ENCODE peak calls at places on chromosome 18, in ten cellular contexts. One of them, this sample, is unnamed.

GRCh38 chr18:78722391-78722790 is 257.2 kb upstream of the SALL3 start:
- DNase-seq in ovary: no peak
- DNase-seq in Peyer's patch: no peak
- DNase-seq in IMR-90: no peak
- DNase-seq in heart right ventricle: no peak
- DNase-seq in kidney epithelial cell: no peak
- DNase-seq in upper lobe of left lung: no peak
- DNase-seq in MM.1S: no peak
- DNase-seq in A673: no peak
- DNase-seq in colonic mucosa: no peak
- DNase-seq in this sample: peak; percentile 2

GRCh38 chr18:70931942-70932814 is 643.3 kb downstream of the SOCS6 start:
- DNase-seq in upper lobe of left lung: no peak
- DNase-seq in ovary: no peak
- DNase-seq in heart right ventricle: no peak
- DNase-seq in IMR-90: peak; percentile 17
- DNase-seq in kidney epithelial cell: peak; percentile 4
- DNase-seq in Peyer's patch: no peak
- DNase-seq in colonic mucosa: no peak
- DNase-seq in MM.1S: peak; percentile 72
- DNase-seq in A673: peak; percentile 76
- DNase-seq in this sample: no peak

GRCh38 chr18:47968006-47968676 is 37.7 kb upstream of the SMAD2 start:
- DNase-seq in ovary: no peak
- DNase-seq in heart right ventricle: no peak
- DNase-seq in colonic mucosa: no peak
- DNase-seq in kidney epithelial cell: peak; percentile 32
- DNase-seq in MM.1S: no peak
- DNase-seq in IMR-90: no peak
- DNase-seq in A673: no peak
- DNase-seq in upper lobe of left lung: no peak
- DNase-seq in Peyer's patch: no peak
- DNase-seq in this sample: no peak

GRCh38 chr18:79438089-79438488 is 42.4 kb downstream of the NFATC1 start:
- DNase-seq in MM.1S: no peak
- DNase-seq in IMR-90: no peak
- DNase-seq in kidney epithelial cell: no peak
- DNase-seq in A673: no peak
- DNase-seq in ovary: no peak
- DNase-seq in heart right ventricle: no peak
- DNase-seq in colonic mucosa: no peak
- DNase-seq in Peyer's patch: no peak
- DNase-seq in upper lobe of left lung: peak; percentile 68
- DNase-seq in this sample: no peak

GRCh38 chr18:58129019-58129374 is 85.0 kb downstream of the NEDD4L start:
- DNase-seq in colonic mucosa: peak; percentile 67
- DNase-seq in ovary: no peak
- DNase-seq in A673: no peak
- DNase-seq in Peyer's patch: peak; percentile 57
- DNase-seq in IMR-90: no peak
- DNase-seq in heart right ventricle: no peak
- DNase-seq in kidney epithelial cell: no peak
- DNase-seq in MM.1S: no peak
- DNase-seq in upper lobe of left lung: no peak
- DNase-seq in this sample: no peak

GRCh38 chr18:70322928-70323327 is 34.1 kb downstream of the SOCS6 start:
- DNase-seq in kidney epithelial cell: peak; percentile 65
- DNase-seq in MM.1S: no peak
- DNase-seq in heart right ventricle: no peak
- DNase-seq in colonic mucosa: no peak
- DNase-seq in A673: peak; percentile 5
- DNase-seq in Peyer's patch: no peak
- DNase-seq in ovary: no peak
- DNase-seq in upper lobe of left lung: no peak
- DNase-seq in IMR-90: peak; percentile 65
- DNase-seq in this sample: no peak

GRCh38 chr18:53887447-53887846 is 337.0 kb downstream of the MBD2 start:
- DNase-seq in IMR-90: no peak
- DNase-seq in heart right ventricle: no peak
- DNase-seq in A673: no peak
- DNase-seq in Peyer's patch: no peak
- DNase-seq in ovary: no peak
- DNase-seq in upper lobe of left lung: no peak
- DNase-seq in MM.1S: no peak
- DNase-seq in colonic mucosa: no peak
- DNase-seq in kidney epithelial cell: no peak
- DNase-seq in this sample: no peak

GRCh38 chr18:5058768-5059539 is 138.1 kb downstream of the AKAIN1 start:
- DNase-seq in MM.1S: no peak
- DNase-seq in ovary: no peak
- DNase-seq in IMR-90: no peak
- DNase-seq in heart right ventricle: no peak
- DNase-seq in Peyer's patch: no peak
- DNase-seq in kidney epithelial cell: no peak
- DNase-seq in colonic mucosa: no peak
- DNase-seq in upper lobe of left lung: no peak
- DNase-seq in A673: peak; percentile 17
- DNase-seq in this sample: no peak

GRCh38 chr18:12056034-12056883 is 37.4 kb upstream of the ANKRD62 start:
- DNase-seq in A673: no peak
- DNase-seq in Peyer's patch: peak; percentile 39
- DNase-seq in IMR-90: no peak
- DNase-seq in upper lobe of left lung: no peak
- DNase-seq in kidney epithelial cell: no peak
- DNase-seq in colonic mucosa: no peak
- DNase-seq in heart right ventricle: no peak
- DNase-seq in MM.1S: no peak
- DNase-seq in ovary: no peak
- DNase-seq in this sample: no peak

GRCh38 chr18:36600548-36600947 is 228.3 kb downstream of the TPGS2 start:
- DNase-seq in heart right ventricle: no peak
- DNase-seq in Peyer's patch: no peak
- DNase-seq in MM.1S: no peak
- DNase-seq in ovary: peak; percentile 25
- DNase-seq in upper lobe of left lung: no peak
- DNase-seq in colonic mucosa: no peak
- DNase-seq in A673: no peak
- DNase-seq in kidney epithelial cell: no peak
- DNase-seq in IMR-90: no peak
- DNase-seq in this sample: no peak

GRCh38 chr18:77970814-77971213 is 721.2 kb downstream of the GALR1 start:
- DNase-seq in upper lobe of left lung: no peak
- DNase-seq in ovary: no peak
- DNase-seq in MM.1S: no peak
- DNase-seq in IMR-90: no peak
- DNase-seq in Peyer's patch: no peak
- DNase-seq in heart right ventricle: no peak
- DNase-seq in kidney epithelial cell: no peak
- DNase-seq in colonic mucosa: no peak
- DNase-seq in A673: no peak
- DNase-seq in this sample: no peak

GRCh38 chr18:78571831-78572347 is 407.7 kb upstream of the SALL3 start:
- DNase-seq in IMR-90: no peak
- DNase-seq in upper lobe of left lung: peak; percentile 68
- DNase-seq in MM.1S: no peak
- DNase-seq in heart right ventricle: no peak
- DNase-seq in Peyer's patch: no peak
- DNase-seq in A673: no peak
- DNase-seq in colonic mucosa: no peak
- DNase-seq in kidney epithelial cell: no peak
- DNase-seq in ovary: no peak
- DNase-seq in this sample: no peak

GRCh38 chr18:22253676-22254075 is 84.3 kb downstream of the GATA6 start:
- DNase-seq in MM.1S: no peak
- DNase-seq in colonic mucosa: no peak
- DNase-seq in kidney epithelial cell: no peak
- DNase-seq in heart right ventricle: no peak
- DNase-seq in ovary: no peak
- DNase-seq in Peyer's patch: no peak
- DNase-seq in A673: no peak
- DNase-seq in IMR-90: no peak
- DNase-seq in upper lobe of left lung: peak; percentile 35
- DNase-seq in this sample: no peak

GRCh38 chr18:32911660-32912284 is 138.9 kb upstream of the KLHL14 start:
- DNase-seq in colonic mucosa: no peak
- DNase-seq in Peyer's patch: no peak
- DNase-seq in A673: no peak
- DNase-seq in kidney epithelial cell: no peak
- DNase-seq in ovary: no peak
- DNase-seq in upper lobe of left lung: no peak
- DNase-seq in IMR-90: peak; percentile 4
- DNase-seq in MM.1S: no peak
- DNase-seq in heart right ventricle: no peak
- DNase-seq in this sample: no peak

GRCh38 chr18:76480913-76481312 is 14.1 kb downstream of the ZNF516 start:
- DNase-seq in colonic mucosa: no peak
- DNase-seq in heart right ventricle: no peak
- DNase-seq in Peyer's patch: no peak
- DNase-seq in ovary: no peak
- DNase-seq in A673: no peak
- DNase-seq in upper lobe of left lung: no peak
- DNase-seq in MM.1S: no peak
- DNase-seq in kidney epithelial cell: no peak
- DNase-seq in IMR-90: no peak
- DNase-seq in this sample: no peak
- TF ChIP-seq CTCF in colonic mucosa: no peak
- TF ChIP-seq CTCF in heart right ventricle: no peak
- TF ChIP-seq CTCF in Peyer's patch: no peak
- TF ChIP-seq CTCF in ovary: no peak
- TF ChIP-seq CTCF in A673: peak; percentile 23
- TF ChIP-seq CTCF in upper lobe of left lung: no peak
- TF ChIP-seq CTCF in MM.1S: peak; percentile 6
- TF ChIP-seq CTCF in kidney epithelial cell: peak; percentile 13
- TF ChIP-seq CTCF in IMR-90: no peak
- TF ChIP-seq CTCF in this sample: no peak

DNA sequence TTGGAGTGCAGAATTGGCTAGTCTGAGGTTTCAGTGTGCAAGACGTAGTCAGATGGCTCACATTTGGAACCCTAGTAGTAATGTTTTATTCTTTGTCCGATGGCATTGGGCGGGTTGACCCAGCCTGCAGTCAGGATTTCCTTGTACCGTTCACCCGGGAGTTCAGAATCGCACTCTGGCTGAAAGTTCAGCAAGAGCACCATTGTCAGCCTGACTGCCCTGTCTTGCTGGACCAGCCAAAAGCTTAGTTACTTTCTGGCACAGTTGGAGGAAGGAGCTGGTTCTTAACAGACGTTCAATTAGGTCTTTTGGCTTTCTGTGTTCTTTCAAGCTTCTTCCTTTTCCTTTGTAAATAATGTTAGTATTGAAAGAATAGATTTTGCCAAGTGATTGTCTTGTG is 18.6 kb downstream of the RMC1 start:
- DNase-seq in ovary: no peak
- DNase-seq in MM.1S: no peak
- DNase-seq in Peyer's patch: no peak
- DNase-seq in A673: no peak
- DNase-seq in kidney epithelial cell: no peak
- DNase-seq in IMR-90: no peak
- DNase-seq in colonic mucosa: no peak
- DNase-seq in upper lobe of left lung: no peak
- DNase-seq in heart right ventricle: no peak
- DNase-seq in this sample: no peak
- H3K36me3 ChIP-seq in ovary: no peaks in the 10 kb centered on the region
- H3K36me3 ChIP-seq in MM.1S: no peaks in the 10 kb centered on the region
- H3K36me3 ChIP-seq in Peyer's patch: no peaks in the 10 kb centered on the region
- H3K36me3 ChIP-seq in A673: peaks cover 53% of the 10 kb centered on the region
- H3K36me3 ChIP-seq in kidney epithelial cell: peaks cover 1% of the 10 kb centered on the region
- H3K36me3 ChIP-seq in IMR-90: peaks cover 56% of the 10 kb centered on the region
- H3K36me3 ChIP-seq in colonic mucosa: peaks cover 13% of the 10 kb centered on the region
- H3K36me3 ChIP-seq in upper lobe of left lung: peaks cover 86% of the 10 kb centered on the region
- H3K36me3 ChIP-seq in heart right ventricle: peaks cover 4% of the 10 kb centered on the region
- H3K36me3 ChIP-seq in this sample: peaks cover 98% of the 10 kb centered on the region

GRCh38 chr18:75365230-75365629 is 62.3 kb downstream of the SMIM21 start:
- DNase-seq in MM.1S: no peak
- DNase-seq in heart right ventricle: no peak
- DNase-seq in A673: no peak
- DNase-seq in upper lobe of left lung: no peak
- DNase-seq in kidney epithelial cell: no peak
- DNase-seq in ovary: no peak
- DNase-seq in colonic mucosa: no peak
- DNase-seq in Peyer's patch: no peak
- DNase-seq in IMR-90: no peak
- DNase-seq in this sample: no peak

GRCh38 chr18:75363446-75364225 is 63.9 kb downstream of the SMIM21 start:
- DNase-seq in ovary: no peak
- DNase-seq in upper lobe of left lung: no peak
- DNase-seq in Peyer's patch: no peak
- DNase-seq in colonic mucosa: no peak
- DNase-seq in kidney epithelial cell: no peak
- DNase-seq in IMR-90: no peak
- DNase-seq in MM.1S: no peak
- DNase-seq in A673: no peak
- DNase-seq in heart right ventricle: no peak
- DNase-seq in this sample: no peak

GRCh38 chr18:75364512-75364911 is 63.0 kb downstream of the SMIM21 start:
- DNase-seq in IMR-90: peak; percentile 4
- DNase-seq in ovary: no peak
- DNase-seq in A673: no peak
- DNase-seq in upper lobe of left lung: no peak
- DNase-seq in MM.1S: no peak
- DNase-seq in heart right ventricle: no peak
- DNase-seq in kidney epithelial cell: no peak
- DNase-seq in colonic mucosa: no peak
- DNase-seq in Peyer's patch: no peak
- DNase-seq in this sample: no peak

GRCh38 chr18:75369026-75369425 is 58.5 kb downstream of the SMIM21 start:
- DNase-seq in heart right ventricle: no peak
- DNase-seq in kidney epithelial cell: no peak
- DNase-seq in MM.1S: no peak
- DNase-seq in A673: no peak
- DNase-seq in IMR-90: no peak
- DNase-seq in upper lobe of left lung: peak; percentile 58
- DNase-seq in Peyer's patch: no peak
- DNase-seq in ovary: no peak
- DNase-seq in colonic mucosa: no peak
- DNase-seq in this sample: no peak

DNA sequence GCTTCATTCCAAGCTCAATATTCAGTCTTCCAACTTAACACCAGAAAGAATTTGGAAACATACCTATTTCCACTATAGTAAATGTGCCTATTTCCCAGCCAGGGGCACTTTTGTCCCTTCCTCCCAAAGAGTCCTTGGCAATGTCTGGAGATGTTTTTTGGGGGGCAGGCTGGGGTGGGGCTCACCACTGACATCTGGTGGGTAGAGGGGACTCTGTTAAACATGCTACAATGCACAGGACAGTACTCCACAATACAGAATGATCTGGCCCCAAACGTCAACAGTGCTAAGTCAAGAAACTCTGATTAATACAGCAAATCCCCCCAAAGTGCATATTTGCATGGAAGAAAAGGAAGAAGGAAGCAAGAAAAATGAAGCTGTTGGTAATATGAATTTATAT is 61.7 kb downstream of the SMIM21 start:
- DNase-seq in Peyer's patch: no peak
- DNase-seq in MM.1S: no peak
- DNase-seq in heart right ventricle: no peak
- DNase-seq in upper lobe of left lung: no peak
- DNase-seq in kidney epithelial cell: no peak
- DNase-seq in IMR-90: no peak
- DNase-seq in ovary: no peak
- DNase-seq in A673: no peak
- DNase-seq in colonic mucosa: no peak
- DNase-seq in this sample: no peak
- TF ChIP-seq CTCF in Peyer's patch: peak; percentile 23
- TF ChIP-seq CTCF in MM.1S: no peak
- TF ChIP-seq CTCF in heart right ventricle: no peak
- TF ChIP-seq CTCF in upper lobe of left lung: no peak
- TF ChIP-seq CTCF in kidney epithelial cell: no peak
- TF ChIP-seq CTCF in IMR-90: no peak
- TF ChIP-seq CTCF in ovary: no peak
- TF ChIP-seq CTCF in A673: no peak
- TF ChIP-seq CTCF in colonic mucosa: no peak
- TF ChIP-seq CTCF in this sample: no peak

GRCh38 chr18:6609882-6610281 is 119.6 kb upstream of the ARHGAP28 start:
- DNase-seq in ovary: no peak
- DNase-seq in heart right ventricle: no peak
- DNase-seq in colonic mucosa: no peak
- DNase-seq in upper lobe of left lung: no peak
- DNase-seq in MM.1S: no peak
- DNase-seq in IMR-90: no peak
- DNase-seq in Peyer's patch: no peak
- DNase-seq in kidney epithelial cell: no peak
- DNase-seq in A673: no peak
- DNase-seq in this sample: no peak
- H3K36me3 ChIP-seq in ovary: no peaks in the 10 kb centered on the region
- H3K36me3 ChIP-seq in heart right ventricle: no peaks in the 10 kb centered on the region
- H3K36me3 ChIP-seq in colonic mucosa: no peaks in the 10 kb centered on the region
- H3K36me3 ChIP-seq in upper lobe of left lung: no peaks in the 10 kb centered on the region
- H3K36me3 ChIP-seq in MM.1S: no peaks in the 10 kb centered on the region
- H3K36me3 ChIP-seq in IMR-90: no peaks in the 10 kb centered on the region
- H3K36me3 ChIP-seq in Peyer's patch: no peaks in the 10 kb centered on the region
- H3K36me3 ChIP-seq in kidney epithelial cell: no peaks in the 10 kb centered on the region
- H3K36me3 ChIP-seq in A673: no peaks in the 10 kb centered on the region
- H3K36me3 ChIP-seq in this sample: no peaks in the 10 kb centered on the region